ENCODE peak calls at places on chromosomes 11 and 22, in four cellular contexts. K, F, I and J are unnamed samples.
A peak's percentile ranks its signal among the peaks of the same experiment; 100 is the strongest.

GRCh38 chr22:46292727-46293126 is 3.9 kb upstream of the GTSE1 start:
- DNase-seq in K (no peak), F (no peak), I (no peak), J (no peak)

GRCh38 chr11:79236541-79236971 is 204.3 kb downstream of the TENM4 start:
- DNase-seq in K (peak; percentile 99), F (peak; percentile 99), I (no peak), J (no peak)

GRCh38 chr11:68844801-68845200 is 3.1 kb upstream of the CPT1A start:
- DNase-seq in K (no peak), F (no peak), I (no peak), J (no peak)

GRCh38 chr22:43563571-43563970 is 151.8 kb downstream of the MPPED1 start:
- DNase-seq in K (no peak), F (no peak), I (no peak), J (no peak)

GRCh38 chr11:46181387-46181786 is 60.1 kb upstream of the PHF21A start:
- DNase-seq in K (no peak), F (no peak), I (no peak), J (no peak)

GRCh38 chr11:206002-206384 is 1.2 kb downstream of the BET1L start:
- DNase-seq in K (no peak), F (no peak), I (no peak), J (no peak)

GRCh38 chr11:44938066-44938691 is 12.5 kb downstream of the TP53I11 start:
- DNase-seq in K (no peak), F (no peak), I (no peak), J (no peak)

GRCh38 chr11:44464741-44465140 is 100.7 kb upstream of the CD82 start:
- DNase-seq in K (no peak), F (no peak), I (no peak), J (peak; percentile 37)

GRCh38 chr11:57072640-57073039 is 83.9 kb downstream of the OR5AK2 start:
- DNase-seq in K (peak; percentile 98), F (peak; percentile 97), I (no peak), J (peak; percentile 97)

GRCh38 chr11:9330387-9331384 is 16.3 kb upstream of the TMEM41B start:
- DNase-seq in K (peak; percentile 60), F (peak; percentile 57), I (no peak), J (peak; percentile 90)

GRCh38 chr22:45312856-45313255 is 3.1 kb downstream of the FAM118A start:
- DNase-seq in K (no peak), F (no peak), I (no peak), J (no peak)

GRCh38 chr22:50112151-50113118 is 22.6 kb downstream of the MOV10L1 start:
- DNase-seq in K (peak; percentile 86), F (peak; percentile 86), I (no peak), J (peak; percentile 25)

GRCh38 chr11:103903621-103904323 is 132.7 kb upstream of the DDI1 start:
- DNase-seq in K (no peak), F (no peak), I (no peak), J (no peak)

GRCh38 chr11:110076388-110076965 is 16.7 kb upstream of the ZC3H12C start:
- DNase-seq in K (no peak), F (no peak), I (no peak), J (peak; percentile 99)

GRCh38 chr11:44817207-44817944 is 90.6 kb downstream of the TSPAN18 start:
- DNase-seq in K (peak; percentile 49), F (peak; percentile 27), I (no peak), J (no peak)

GRCh38 chr22:50314455-50315288 is 7.2 kb upstream of the PLXNB2 start:
- DNase-seq in K (no peak), F (no peak), I (no peak), J (no peak)

GRCh38 chr11:101974255-101974654 is 57.9 kb upstream of the ANGPTL5 start:
- DNase-seq in K (no peak), F (peak; percentile 43), I (no peak), J (peak; percentile 52)

GRCh38 chr11:65437436-65438227 is 15.0 kb downstream of the NEAT1 start:
- DNase-seq in K (no peak), F (peak; percentile 41), I (no peak), J (no peak)

GRCh38 chr11:86869966-86870570 is 69.7 kb downstream of the PRSS23 start:
- DNase-seq in K (peak; percentile 30), F (peak; percentile 63), I (peak; percentile 51), J (peak; percentile 58)
- H2AFZ ChIP-seq in K (no peak overlapping the region), F (no peak overlapping the region), I (no peak overlapping the region), J (peak overlapping the region; percentile 52)

GRCh38 chr11:94771951-94772350 is 3.8 kb downstream of the AMOTL1 start:
- DNase-seq in K (no peak), F (no peak), I (no peak), J (no peak)
- H3K4me1 ChIP-seq in K (peaks cover 30% of the 10 kb centered on the region), F (peaks cover 22% of the 10 kb centered on the region), I (peaks cover 18% of the 10 kb centered on the region), J (peaks cover 67% of the 10 kb centered on the region)

GRCh38 chr22:17781319-17782031 is 7.2 kb upstream of the BID start:
- DNase-seq in K (peak; percentile 80), F (peak; percentile 94), I (no peak), J (peak; percentile 25)
- H3K27ac ChIP-seq in K (peak overlapping the region; percentile 30), F (peak overlapping the region; percentile 7), I (no peak overlapping the region), J (no peak overlapping the region)

GRCh38 chr22:42439021-42439420 is 6.8 kb upstream of the NFAM1 start:
- DNase-seq in K (no peak), F (no peak), I (no peak), J (no peak)
- H2AFZ ChIP-seq in K (no peak overlapping the region), F (no peak overlapping the region), I (no peak overlapping the region), J (no peak overlapping the region)

GRCh38 chr11:67356551-67356866 is 3.2 kb upstream of the POLD4 start:
- DNase-seq in K (no peak), F (no peak), I (no peak), J (no peak)

GRCh38 chr11:67356867-67357561 is 3.7 kb upstream of the POLD4 start:
- DNase-seq in K (peak; percentile 57), F (peak; percentile 80), I (peak; percentile 77), J (peak; percentile 90)

GRCh38 chr11:67355794-67356550 is 2.6 kb upstream of the POLD4 start:
- DNase-seq in K (no peak), F (no peak), I (no peak), J (no peak)

GRCh38 chr11:67355023-67355793 is 1.9 kb upstream of the POLD4 start:
- DNase-seq in K (no peak), F (no peak), I (no peak), J (no peak)

GRCh38 chr11:67357831-67358555 is 4.6 kb upstream of the POLD4 start:
- DNase-seq in K (peak; percentile 77), F (peak; percentile 71), I (no peak), J (peak; percentile 89)
- H3K4me1 ChIP-seq in K (peaks cover 48% of the 10 kb centered on the region), F (peaks cover 35% of the 10 kb centered on the region), I (peaks cover 20% of the 10 kb centered on the region), J (peaks cover 52% of the 10 kb centered on the region)

GRCh38 chr11:14858404-14858803 is 33.6 kb downstream of the CYP2R1 start:
- DNase-seq in K (no peak), F (no peak), I (no peak), J (no peak)

GRCh38 chr11:14855890-14856289 is 36.1 kb downstream of the CYP2R1 start:
- DNase-seq in K (no peak), F (no peak), I (no peak), J (no peak)

GRCh38 chr11:14854057-14854456 is 38.0 kb downstream of the CYP2R1 start:
- DNase-seq in K (no peak), F (no peak), I (no peak), J (peak; percentile 31)

DNA sequence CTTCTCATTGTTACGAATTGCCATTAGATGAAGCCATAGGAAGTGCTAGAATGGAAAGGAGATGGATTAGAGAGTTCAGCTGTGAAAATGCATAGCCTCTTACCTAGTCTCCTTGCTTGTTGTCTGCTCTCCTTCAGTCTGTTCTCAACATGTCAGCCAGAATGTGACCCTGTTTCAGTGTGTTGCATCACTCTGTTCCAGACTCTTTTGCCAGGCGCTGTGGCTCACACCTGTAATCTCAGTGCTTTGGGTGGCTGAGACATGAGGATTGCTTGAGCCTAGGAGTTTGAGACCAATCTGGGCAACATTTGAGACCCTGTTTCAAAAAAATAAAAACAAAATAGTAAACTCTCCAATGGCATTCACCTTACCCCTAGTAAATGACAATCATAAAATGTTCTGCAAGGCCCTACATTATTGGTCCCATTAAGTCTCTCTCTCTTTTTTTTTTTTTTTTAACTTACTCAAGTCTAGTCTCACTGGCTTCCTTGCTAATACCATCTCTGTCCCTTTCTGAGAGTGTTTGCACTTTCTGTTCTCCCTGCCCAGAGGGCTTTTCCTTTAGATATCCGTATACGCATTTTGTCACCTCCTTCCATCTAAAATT is 39.4 kb downstream of the CYP2R1 start:
- DNase-seq in K (no peak), F (no peak), I (no peak), J (no peak)
- H3K27ac ChIP-seq in K (no peak overlapping the region), F (no peak overlapping the region), I (no peak overlapping the region), J (no peak overlapping the region)

GRCh38 chr11:21374381-21374780 is 705.0 kb downstream of the NELL1 start:
- DNase-seq in K (no peak), F (no peak), I (no peak), J (no peak)
- H2AFZ ChIP-seq in K (no peak overlapping the region), F (no peak overlapping the region), I (no peak overlapping the region), J (no peak overlapping the region)

DNA sequence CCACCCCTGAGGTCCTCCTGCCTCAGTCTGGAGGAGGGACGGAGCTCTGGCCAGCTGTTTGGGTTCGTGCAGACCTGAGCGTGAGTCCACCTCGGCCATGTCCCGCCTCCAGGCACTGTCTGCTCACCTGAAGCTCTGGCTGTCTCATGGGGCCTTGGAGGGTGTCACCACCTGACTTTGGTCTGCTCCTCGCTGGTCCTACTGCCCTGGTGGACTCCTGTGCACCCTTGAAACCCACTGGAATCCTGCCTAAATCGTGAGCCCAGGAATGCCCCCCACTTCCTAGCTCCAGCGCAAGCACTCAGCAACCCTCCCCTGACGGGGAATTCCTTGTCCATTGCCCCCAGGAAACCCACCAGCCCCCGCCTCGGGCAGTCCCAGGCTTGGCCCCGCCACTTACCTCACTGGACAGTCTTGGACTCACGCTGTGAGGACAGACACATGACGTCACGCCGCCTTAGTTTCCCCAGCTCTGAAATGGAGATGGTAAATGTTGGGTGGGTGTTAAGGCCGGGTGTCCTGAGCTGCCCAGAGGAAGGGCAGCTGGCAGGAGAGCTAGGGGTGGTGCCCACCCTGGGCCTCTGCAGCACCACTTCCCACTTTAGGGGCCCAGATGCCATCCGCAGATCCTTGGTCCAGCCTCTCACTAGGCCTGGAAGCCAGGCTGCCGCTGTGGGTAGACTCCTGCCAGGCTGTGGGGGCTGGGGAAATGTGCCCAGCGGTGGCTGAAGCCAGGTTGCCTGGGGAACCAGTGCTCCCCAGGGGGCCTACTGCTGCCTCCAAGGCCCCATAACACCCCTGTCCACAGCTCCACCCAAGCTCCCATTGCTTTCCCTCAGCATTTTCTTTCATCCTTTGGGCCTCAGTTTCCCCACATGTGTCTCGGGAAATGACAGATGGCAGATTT is 18.2 kb upstream of the TBX1 start:
- DNase-seq in K (no peak), F (no peak), I (no peak), J (no peak)
- H3K4me1 ChIP-seq in K (no peaks in the 10 kb centered on the region), F (peaks cover 2% of the 10 kb centered on the region), I (peaks cover 25% of the 10 kb centered on the region), J (no peaks in the 10 kb centered on the region)

DNA sequence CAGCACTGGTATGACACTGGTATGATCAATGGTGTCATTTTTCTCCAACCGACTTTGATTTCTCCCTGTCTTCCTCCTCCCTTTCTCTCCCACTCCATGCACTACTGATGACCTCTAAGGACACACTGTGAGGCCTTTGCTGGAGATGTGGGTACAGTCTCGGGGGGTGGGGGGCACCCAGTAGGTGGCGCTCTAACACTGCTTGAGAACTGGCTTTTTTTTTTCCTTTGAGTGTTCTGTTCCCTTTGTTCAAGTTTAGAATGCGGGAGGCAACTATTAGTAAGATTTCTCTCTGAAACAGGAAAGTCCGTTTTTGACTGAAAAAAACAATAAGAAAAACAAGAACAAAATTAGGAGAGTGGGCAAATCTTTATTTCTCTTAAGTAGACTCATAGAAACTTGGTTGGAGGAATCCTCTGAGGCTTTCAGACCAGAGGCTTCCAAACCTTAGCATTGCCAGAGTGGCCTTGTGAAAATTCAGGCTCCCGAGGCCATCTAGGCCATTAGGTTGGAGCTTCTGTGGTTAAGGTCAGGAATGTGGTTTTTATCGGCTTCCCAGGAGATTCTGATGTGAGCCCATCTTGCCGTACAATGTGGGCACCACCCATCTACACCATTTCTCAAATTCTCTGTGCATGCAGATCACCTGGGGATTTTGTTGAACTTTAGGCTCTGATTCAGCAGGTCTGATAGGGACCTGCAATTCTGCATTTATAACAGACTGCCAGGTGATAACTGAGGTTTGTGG is 43.2 kb downstream of the PANX1 start:
- DNase-seq in K (no peak), F (peak; percentile 50), I (peak; percentile 49), J (peak; percentile 60)
- H3K27ac ChIP-seq in K (no peak overlapping the region), F (no peak overlapping the region), I (no peak overlapping the region), J (no peak overlapping the region)